ENCODE peak calls at places on chromosomes 13 and 19, in seven cellular contexts. Z is CD4-positive, alpha-beta memory T cell; W is activated naive CD8-positive, alpha-beta T cell treated with anti-CD3 and anti-CD28 coated beads, Interleukin-2, amount 10 ng/mL, durations not matched to agents 7 days and 5 days; A is AG20443; O is BJ; V is GM23338; T is pancreas. I is an unnamed sample.
A peak's percentile ranks its signal among the peaks of the same experiment; 100 is the strongest.

GRCh38 chr13:50309872-50310594 is 294.8 kb downstream of the KCNRG start:
- DNase-seq in A (no peak), Z (no peak), V (peak; percentile 27), O (no peak), T (no peak), W (no peak), I (no peak)

GRCh38 chr19:43435775-43436174 is 21.1 kb downstream of the TEX101 start:
- DNase-seq in V (no peak), A (no peak), O (no peak), W (no peak), Z (no peak), T (no peak), I (no peak)

GRCh38 chr13:27203854-27204253 is 32.2 kb upstream of the USP12 start:
- DNase-seq in O (no peak), W (no peak), T (no peak), V (peak; percentile 24), Z (no peak), A (no peak), I (no peak)

GRCh38 chr19:27746691-27747380 is 1466.1 kb downstream of the UQCRFS1 start:
- DNase-seq in O (no peak), V (peak; percentile 77), W (no peak), Z (no peak), A (peak; percentile 60), T (peak; percentile 7), I (no peak)

GRCh38 chr13:97727991-97728390 is 225.5 kb upstream of the IPO5 start:
- DNase-seq in V (no peak), W (no peak), A (no peak), O (no peak), Z (no peak), T (no peak), I (no peak)

GRCh38 chr19:45069056-45069455 is 7.2 kb downstream of the ZNF296 start:
- DNase-seq in Z (no peak), T (no peak), O (no peak), A (peak; percentile 55), V (peak; percentile 65), W (no peak), I (no peak)

GRCh38 chr13:21458457-21458815 is 667 bp downstream of the ZDHHC20 start:
- DNase-seq in V (peak; percentile 78), T (peak; percentile 41), A (peak; percentile 23), Z (peak; percentile 42), W (peak; percentile 63), O (no peak), I (peak; percentile 41)

GRCh38 chr19:54426291-54426918 is 11.1 kb downstream of the TTYH1 start:
- DNase-seq in V (no peak), T (no peak), O (no peak), Z (no peak), W (no peak), A (peak; percentile 8), I (no peak)

GRCh38 chr13:44068737-44069136 is 189.0 kb downstream of the LACC1 start:
- DNase-seq in V (peak; percentile 41), A (peak; percentile 11), O (peak; percentile 34), T (no peak), W (no peak), Z (no peak), I (no peak)

GRCh38 chr13:51607165-51607564 is 22.9 kb downstream of the WDFY2 start:
- DNase-seq in Z (no peak), T (no peak), V (no peak), A (no peak), W (no peak), O (no peak), I (no peak)

GRCh38 chr19:31269425-31270127 is 79.7 kb downstream of the TSHZ3 start:
- DNase-seq in V (no peak), A (no peak), T (no peak), O (no peak), W (no peak), Z (no peak), I (no peak)